ENCODE peak calls at places on chromosomes 2 and 18, in seven cellular contexts. A is hippocampal formation, Q is EL, L is activated T-helper 1 cell treated with Interleukin-2 at 50 U/mL for 16 hours, W is hepatic stellate cell, B is left cardiac atrium, R is AG10803. U is an unnamed sample.
A peak's percentile ranks its signal among the peaks of the same experiment; 100 is the strongest.

GRCh38 chr2:220269421-220269820 is 642.0 kb downstream of the SLC4A3 start:
- DNase-seq in A (no peak), R (no peak), Q (no peak), W (no peak), B (no peak), L (no peak), U (no peak)

GRCh38 chr18:4107049-4107459 is 348.1 kb downstream of the DLGAP1 start:
- DNase-seq in W (no peak), R (no peak), A (peak; percentile 46), B (no peak), L (no peak), Q (no peak), U (no peak)

GRCh38 chr18:43271593-43272432 is 5.5 kb downstream of the SYT4 start:
- DNase-seq in W (peak; percentile 2), R (peak; percentile 56), L (no peak), Q (peak; percentile 32), A (peak; percentile 23), B (no peak), U (no peak)

GRCh38 chr2:109351164-109351756 is 222.3 kb downstream of the SH3RF3 start:
- DNase-seq in A (no peak), W (peak; percentile 71), L (no peak), Q (peak; percentile 81), R (peak; percentile 90), B (peak; percentile 60), U (peak; percentile 23)

GRCh38 chr2:120809576-120810440 is 74.1 kb downstream of the GLI2 start:
- DNase-seq in A (no peak), Q (no peak), L (no peak), W (no peak), B (no peak), R (no peak), U (no peak)

GRCh38 chr18:9838144-9838877 is 47.5 kb upstream of the TXNDC2 start:
- DNase-seq in R (peak; percentile 80), Q (no peak), B (no peak), L (no peak), W (no peak), A (no peak), U (peak; percentile 55)

GRCh38 chr2:215622836-215623235 is 187.0 kb upstream of the FN1 start:
- DNase-seq in B (no peak), Q (no peak), L (no peak), A (no peak), W (no peak), R (no peak), U (no peak)

GRCh38 chr2:20353597-20353996 is 3.0 kb upstream of the PUM2 start:
- DNase-seq in L (no peak), A (no peak), Q (no peak), B (no peak), R (no peak), W (no peak), U (no peak)

GRCh38 chr18:47997338-47997780 is 66.9 kb upstream of the SMAD2 start:
- DNase-seq in W (no peak), A (no peak), R (no peak), B (no peak), Q (peak; percentile 17), L (no peak), U (peak; percentile 19)

GRCh38 chr2:65128297-65129190 is 1.4 kb downstream of the RAB1A start:
- DNase-seq in L (no peak), W (no peak), R (peak; percentile 76), B (no peak), A (no peak), Q (peak; percentile 12), U (no peak)

GRCh38 chr2:54598347-54599325 is 124.8 kb upstream of the EML6 start:
- DNase-seq in Q (no peak), B (no peak), A (no peak), W (no peak), L (no peak), R (no peak), U (no peak)

GRCh38 chr2:5693288-5694015 is 1.3 kb downstream of the SOX11 start:
- DNase-seq in A (no peak), R (peak; percentile 20), Q (no peak), L (no peak), W (no peak), B (no peak), U (peak; percentile 66)

GRCh38 chr18:14924226-14924625 is 176.3 kb downstream of the ANKRD30B start:
- DNase-seq in R (no peak), Q (no peak), L (no peak), B (no peak), A (no peak), W (no peak), U (no peak)

GRCh38 chr2:79716266-79716665 is 203.4 kb downstream of the CTNNA2 start:
- DNase-seq in R (no peak), Q (no peak), A (no peak), W (no peak), B (no peak), L (no peak), U (peak; percentile 38)

GRCh38 chr2:176150338-176151198 is 782 bp upstream of the HOXD4 start:
- DNase-seq in B (no peak), W (no peak), R (no peak), Q (no peak), L (no peak), A (no peak), U (no peak)

GRCh38 chr2:147255812-147256211 is 589.0 kb upstream of the ACVR2A start:
- DNase-seq in W (no peak), Q (no peak), L (no peak), A (peak; percentile 42), R (no peak), B (peak; percentile 17), U (no peak)

GRCh38 chr18:8933714-8934284 is 168.7 kb upstream of the NDUFV2 start:
- DNase-seq in Q (no peak), R (no peak), W (no peak), B (no peak), A (no peak), L (no peak), U (no peak)

GRCh38 chr18:44637210-44638051 is 43.3 kb upstream of the SETBP1 start:
- DNase-seq in R (peak; percentile 53), B (no peak), A (no peak), W (no peak), L (no peak), Q (peak; percentile 57), U (no peak)

GRCh38 chr2:186641807-186642321 is 52.0 kb upstream of the FAM171B start:
- DNase-seq in L (no peak), Q (peak; percentile 69), A (peak; percentile 76), W (peak; percentile 34), B (no peak), R (peak; percentile 77), U (peak; percentile 63)

GRCh38 chr2:32159678-32160077 is 6.0 kb upstream of the SLC30A6 start:
- DNase-seq in L (no peak), A (no peak), W (no peak), B (no peak), Q (no peak), R (no peak), U (no peak)

GRCh38 chr18:45621068-45621511 is 5.8 kb downstream of the SLC14A2 start:
- DNase-seq in W (peak; percentile 62), A (peak; percentile 28), Q (peak; percentile 46), L (peak; percentile 3), B (peak; percentile 34), R (peak; percentile 51), U (peak; percentile 57)

GRCh38 chr2:55109219-55109891 is 59.1 kb upstream of the RTN4 start:
- DNase-seq in Q (peak; percentile 87), A (no peak), R (peak; percentile 49), B (no peak), W (no peak), L (no peak), U (peak; percentile 63)